ENCODE peak calls at places on chromosomes 1 and 21, in six cellular contexts. U is lower leg skin, H is IMR-90, K is upper lobe of left lung, B is prostate gland, J is tibial nerve. X is an unnamed sample.

GRCh38 chr1:14756617-14757259 is 158.3 kb downstream of the KAZN start:
- DNase-seq in H (peak; percentile 31), U (no peak), K (no peak), J (no peak), B (no peak), X (no peak)

GRCh38 chr1:24340770-24341169 is 21.6 kb downstream of the GRHL3 start:
- DNase-seq in B (no peak), H (no peak), K (peak; percentile 36), J (no peak), U (no peak), X (no peak)

GRCh38 chr1:89660086-89660946 is 27.4 kb downstream of the LRRC8C start:
- DNase-seq in K (no peak), U (no peak), B (no peak), J (no peak), H (peak; percentile 20), X (no peak)

GRCh38 chr1:61387829-61388228 is 305.5 kb downstream of the NFIA start:
- DNase-seq in U (no peak), K (no peak), J (no peak), H (no peak), B (no peak), X (no peak)

GRCh38 chr1:8813016-8813763 is 4.2 kb downstream of the RERE start:
- DNase-seq in H (peak; percentile 48), U (no peak), K (no peak), B (no peak), J (no peak), X (no peak)

GRCh38 chr1:15919316-15919715 is 56.6 kb downstream of the ZBTB17 start:
- DNase-seq in B (no peak), K (no peak), U (no peak), J (no peak), H (peak; percentile 84), X (no peak)

GRCh38 chr1:166952002-166952746 is 23.2 kb downstream of the ILDR2 start:
- DNase-seq in B (peak; percentile 19), H (peak; percentile 48), U (no peak), K (no peak), J (no peak), X (no peak)

GRCh38 chr1:86914635-86914997 is at the start of gene HS2ST1:
- DNase-seq in H (no peak), U (no peak), J (no peak), B (no peak), K (no peak), X (no peak)

GRCh38 chr1:30685796-30686165 is 37.6 kb downstream of the MATN1 start:
- DNase-seq in J (no peak), B (no peak), K (no peak), H (no peak), U (no peak), X (no peak)

GRCh38 chr1:234170622-234171021 is 202.6 kb upstream of the COA6 start:
- DNase-seq in U (no peak), B (no peak), K (no peak), H (no peak), J (no peak), X (peak; percentile 32)

GRCh38 chr1:7089485-7089884 is 304.2 kb downstream of the CAMTA1 start:
- DNase-seq in K (no peak), B (no peak), U (no peak), H (no peak), J (no peak), X (no peak)

GRCh38 chr1:181413836-181414235 is 69.5 kb upstream of the CACNA1E start:
- DNase-seq in J (no peak), K (no peak), U (no peak), H (no peak), B (no peak), X (no peak)

GRCh38 chr21:35829014-35829525 is 231.3 kb downstream of the SETD4 start:
- DNase-seq in B (no peak), J (no peak), U (no peak), K (no peak), H (no peak), X (no peak)

GRCh38 chr1:89454845-89455521 is 69.6 kb upstream of the LRRC8B start:
- DNase-seq in H (peak; percentile 44), U (peak; percentile 56), K (no peak), J (no peak), B (peak; percentile 36), X (no peak)

GRCh38 chr1:242425232-242425631 is 99.3 kb downstream of the PLD5 start:
- DNase-seq in J (no peak), B (no peak), U (no peak), K (no peak), H (no peak), X (no peak)

GRCh38 chr1:59595774-59596173 is 219.0 kb upstream of the HOOK1 start:
- DNase-seq in B (peak; percentile 54), J (no peak), U (no peak), K (no peak), H (peak; percentile 85), X (no peak)

GRCh38 chr1:77076759-77077158 is 142.5 kb downstream of the PIGK start:
- DNase-seq in B (no peak), J (no peak), H (no peak), K (no peak), U (no peak), X (no peak)

GRCh38 chr21:14836950-14837349 is 227.8 kb downstream of the NRIP1 start:
- DNase-seq in B (no peak), J (no peak), K (no peak), U (no peak), H (peak; percentile 59), X (no peak)

GRCh38 chr1:101051688-101052638 is 26.4 kb upstream of the DPH5 start:
- DNase-seq in U (no peak), H (no peak), J (no peak), B (no peak), K (no peak), X (no peak)

GRCh38 chr1:218371927-218372672 is 27.0 kb downstream of the TGFB2 start:
- DNase-seq in B (no peak), K (no peak), U (no peak), H (peak; percentile 59), J (no peak), X (no peak)

GRCh38 chr1:64474133-64474532 is 4.2 kb downstream of the CACHD1 start:
- DNase-seq in H (no peak), K (no peak), B (no peak), U (no peak), J (no peak), X (no peak)

GRCh38 chr1:64473367-64473766 is 3.4 kb downstream of the CACHD1 start:
- DNase-seq in U (no peak), B (no peak), H (no peak), J (no peak), K (no peak), X (no peak)

GRCh38 chr1:64471218-64471719 is 1.3 kb downstream of the CACHD1 start:
- DNase-seq in J (no peak), K (peak; percentile 86), B (peak; percentile 25), H (no peak), U (peak; percentile 35), X (peak; percentile 53)

GRCh38 chr1:64471724-64472276 is 1.9 kb downstream of the CACHD1 start:
- DNase-seq in U (no peak), J (no peak), K (no peak), B (no peak), H (peak; percentile 33), X (no peak)

DNA sequence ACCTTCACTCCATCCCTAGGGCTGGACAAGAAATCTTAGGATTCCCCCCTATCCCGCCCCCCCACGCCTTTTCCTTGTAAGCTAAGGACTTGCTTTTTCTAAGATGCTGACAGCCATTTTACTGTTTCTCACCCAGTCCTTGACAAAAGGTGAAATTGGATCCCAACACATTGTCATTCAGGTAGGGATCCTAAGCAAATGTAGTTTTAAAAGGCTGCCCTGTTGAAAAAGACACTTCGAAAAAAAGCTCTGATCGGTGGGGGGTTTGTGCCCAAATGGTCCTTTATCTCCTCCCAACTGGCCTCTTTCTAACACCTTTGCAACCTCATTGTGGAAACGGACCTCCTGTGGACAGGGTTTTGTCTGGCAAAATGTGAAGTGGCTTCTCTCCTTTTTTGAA is 2.9 kb downstream of the CACHD1 start:
- DNase-seq in B (no peak), U (no peak), K (no peak), J (no peak), H (no peak), X (no peak)
- H3K4me3 ChIP-seq in B (peak overlapping the region; percentile 56), U (no peak overlapping the region), K (peak overlapping the region; percentile 84), J (no peak overlapping the region), H (no peak overlapping the region), X (no peak overlapping the region)

GRCh38 chr1:21324368-21325137 is 34.3 kb upstream of the ECE1 start:
- DNase-seq in J (peak; percentile 54), H (peak; percentile 91), U (peak; percentile 85), B (peak; percentile 82), K (no peak), X (peak; percentile 81)
- TF ChIP-seq POLR2A in J (peak; percentile 30), H (peak; percentile 11), U (no peak), B (peak; percentile 19), K (no peak), X (no peak)

GRCh38 chr1:161402446-161402845 is 34.8 kb upstream of the CFAP126 start:
- DNase-seq in B (no peak), U (no peak), H (peak; percentile 6), K (no peak), J (no peak), X (no peak)

GRCh38 chr1:161398900-161399256 is 31.2 kb upstream of the CFAP126 start:
- DNase-seq in B (no peak), H (no peak), J (no peak), U (no peak), K (no peak), X (no peak)

GRCh38 chr1:161404051-161404597 is 36.4 kb upstream of the CFAP126 start:
- DNase-seq in B (no peak), H (no peak), U (no peak), K (no peak), J (no peak), X (no peak)

DNA sequence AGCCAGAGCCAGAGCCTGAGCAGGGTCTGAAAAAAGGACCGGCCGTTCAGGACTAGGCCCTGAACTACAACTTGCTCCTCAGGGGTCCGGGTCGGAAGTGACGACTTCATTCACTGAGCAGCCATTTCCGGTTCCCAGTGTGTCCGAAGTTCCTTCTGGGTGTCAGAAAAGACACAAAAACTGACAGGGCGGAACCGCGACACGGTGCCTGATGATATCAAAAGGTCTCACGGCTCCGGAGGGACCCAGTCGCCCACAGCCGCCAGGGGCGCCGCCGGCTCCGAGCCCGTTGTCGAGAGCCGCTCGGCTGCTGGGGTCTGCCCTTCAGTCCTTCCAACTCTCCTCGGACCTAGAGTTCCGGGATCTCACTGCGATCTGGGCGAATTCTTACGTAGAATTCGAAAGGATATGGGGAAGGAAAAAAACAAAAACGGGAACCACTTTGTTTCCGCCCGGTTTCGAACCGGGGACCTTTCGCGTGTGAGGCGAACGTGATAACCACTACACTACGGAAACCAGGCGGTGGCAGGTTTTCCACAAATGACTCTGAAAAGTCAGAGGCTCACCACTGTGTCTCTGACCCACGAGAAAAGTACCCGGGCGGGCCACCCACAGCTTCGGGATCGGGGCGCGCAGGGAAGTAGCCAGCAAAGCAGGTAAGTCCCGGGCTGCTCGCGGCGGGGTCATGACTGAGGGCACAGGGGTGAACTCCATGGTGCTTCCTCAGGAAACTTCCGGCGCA is 31.8 kb upstream of the CFAP126 start:
- DNase-seq in H (peak; percentile 91), B (peak; percentile 89), K (peak; percentile 94), J (peak; percentile 85), U (peak; percentile 92), X (peak; percentile 92)
- TF ChIP-seq CTCF in H (peak; percentile 45), B (peak; percentile 52), K (peak; percentile 56), J (peak; percentile 62), U (no peak), X (peak; percentile 42)

DNA sequence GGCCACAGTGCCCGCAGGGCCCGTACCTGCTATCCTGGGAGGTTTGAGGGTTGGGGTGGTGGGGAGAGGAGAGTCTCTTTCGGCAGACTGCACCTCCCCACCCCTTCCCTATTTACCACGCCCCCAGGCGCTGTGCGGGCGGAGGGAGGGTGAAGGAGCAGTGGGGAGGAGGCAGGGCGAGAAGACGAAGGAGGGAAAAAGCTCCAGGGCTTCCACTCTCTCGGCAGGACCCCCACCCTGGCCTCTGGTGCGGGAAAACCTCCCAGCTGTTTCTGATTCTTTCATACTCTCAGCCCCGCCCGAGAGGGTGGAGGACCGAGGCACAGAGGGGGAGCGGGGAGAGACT is 896 bp upstream of the WNT2B start:
- DNase-seq in K (peak; percentile 49), U (no peak), H (no peak), B (no peak), J (no peak), X (no peak)
- H3K4me3 ChIP-seq in K (peak overlapping the region; percentile 61), U (peak overlapping the region; percentile 34), H (peak overlapping the region; percentile 24), B (peak overlapping the region; percentile 29), J (peak overlapping the region; percentile 46), X (peak overlapping the region; percentile 71)